ENCODE peak calls at places on chromosomes 7 and 10, in eight cellular contexts. S, D, V, F, Q, N, L and H are unnamed samples.
A peak's percentile ranks its signal among the peaks of the same experiment; 100 is the strongest.

GRCh38 chr10:62433181-62433692 is 59.1 kb downstream of the ZNF365 start:
- DNase-seq in D (peak; percentile 52), Q (peak; percentile 96), N (peak; percentile 91), S (peak; percentile 62), V (peak; percentile 62), F (peak; percentile 97), L (no peak), H (no peak)

GRCh38 chr7:147412782-147413186 is 1177.8 kb upstream of the C7orf33 start:
- DNase-seq in S (no peak), D (no peak), F (peak; percentile 29), L (no peak), N (peak; percentile 0), V (no peak), Q (peak; percentile 93), H (no peak)

GRCh38 chr7:98362517-98362916 is 38.4 kb downstream of the BAIAP2L1 start:
- DNase-seq in F (no peak), N (no peak), L (no peak), D (no peak), S (no peak), V (no peak), Q (no peak), H (no peak)

GRCh38 chr10:71225291-71226058 is 13.1 kb downstream of the UNC5B start:
- DNase-seq in N (no peak), S (no peak), V (no peak), D (no peak), L (no peak), Q (no peak), F (no peak), H (no peak)

GRCh38 chr7:112665709-112666108 is 124.5 kb downstream of the TMEM168 start:
- DNase-seq in L (no peak), S (no peak), V (no peak), N (no peak), F (peak; percentile 38), D (no peak), Q (peak; percentile 32), H (no peak)

GRCh38 chr10:88991161-88991899 is 732 bp downstream of the FAS start:
- DNase-seq in V (peak; percentile 72), Q (peak; percentile 69), N (peak; percentile 77), S (peak; percentile 44), L (no peak), F (peak; percentile 83), D (peak; percentile 62), H (peak; percentile 24)

GRCh38 chr10:120948889-120949382 is 97.8 kb downstream of the WDR11 start:
- DNase-seq in N (no peak), V (peak; percentile 62), F (no peak), L (no peak), D (peak; percentile 40), S (peak; percentile 34), Q (peak; percentile 50), H (no peak)

GRCh38 chr10:86375204-86375603 is 8.6 kb upstream of the GRID1 start:
- DNase-seq in D (no peak), Q (no peak), V (no peak), F (no peak), S (no peak), L (no peak), N (no peak), H (no peak)